ENCODE peak calls at places on chromosomes 5 and 9, in ten cellular contexts. K, O, C, B, J, X, I, M, P and N are unnamed samples.

GRCh38 chr5:54669285-54669684 is 151.7 kb downstream of the SNX18 start:
- DNase-seq in B (no peak), J (no peak), O (no peak), C (no peak), X (no peak), M (no peak), P (no peak), I (no peak), K (peak), N (no peak)

GRCh38 chr5:140558542-140558941 is 1.3 kb upstream of the SRA1 start:
- DNase-seq in O (no peak), J (no peak), I (no peak), X (no peak), M (no peak), C (no peak), B (no peak), K (no peak), P (no peak), N (no peak)

GRCh38 chr9:38079410-38080105 is 10.5 kb upstream of the SHB start:
- DNase-seq in B (no peak), M (no peak), I (no peak), K (peak), P (peak), C (no peak), X (no peak), O (no peak), J (no peak), N (no peak)

GRCh38 chr9:89498845-89499480 is 1.1 kb upstream of the SEMA4D start:
- DNase-seq in M (no peak), C (no peak), X (no peak), O (no peak), J (no peak), B (peak), P (no peak), K (no peak), I (no peak), N (no peak)

GRCh38 chr5:122129332-122129731 is at the start of gene ZNF474:
- DNase-seq in X (no peak), C (no peak), K (peak), M (peak), O (peak), I (no peak), P (peak), J (no peak), B (no peak), N (peak)

GRCh38 chr9:85178486-85178885 is 509.0 kb downstream of the NTRK2 start:
- DNase-seq in M (no peak), C (no peak), J (no peak), K (no peak), I (no peak), O (peak), B (no peak), X (peak), P (peak), N (peak)

GRCh38 chr9:134585746-134586706 is 55.6 kb upstream of the COL5A1 start:
- DNase-seq in I (no peak), X (no peak), K (peak), C (no peak), B (no peak), M (no peak), P (peak), O (peak), J (no peak), N (no peak)

GRCh38 chr5:88405783-88406182 is 137.1 kb upstream of the TMEM161B start:
- DNase-seq in M (no peak), O (no peak), X (no peak), B (no peak), C (no peak), I (no peak), K (no peak), J (no peak), P (no peak), N (no peak)

GRCh38 chr5:14457475-14457874 is 124.1 kb upstream of the OTULINL start:
- DNase-seq in J (no peak), K (no peak), M (no peak), B (no peak), C (no peak), I (no peak), O (no peak), X (peak), P (no peak), N (no peak)